ENCODE peak calls at places on chromosomes 4 and X, in nine cellular contexts. O, M, C, E, G, A, P, B and N are unnamed samples. For H3K36me3, the result is how much of the 10 kb centered on the place peaks cover.

GRCh38 chr4:77190053-77190452 is 33.0 kb downstream of the CCNG2 start:
- DNase-seq in O (no peak), M (no peak), P (peak), B (no peak), A (no peak), G (no peak), E (no peak), C (no peak), N (peak)

GRCh38 chrX:152915541-152916241 is 17.8 kb downstream of the ZNF185 start:
- DNase-seq in B (no peak), E (no peak), O (peak), G (no peak), C (no peak), M (no peak), A (no peak), P (peak), N (peak)

GRCh38 chr4:53651142-53651720 is 59.9 kb upstream of the LNX1 start:
- DNase-seq in G (no peak), P (no peak), O (peak), B (peak), A (peak), C (no peak), E (no peak), M (peak), N (no peak)

GRCh38 chr4:40289366-40290188 is 45.6 kb upstream of the CHRNA9 start:
- DNase-seq in A (no peak), O (peak), P (peak), M (no peak), G (no peak), B (no peak), E (peak), C (no peak), N (no peak)

GRCh38 chr4:85824166-85824945 is 349.4 kb downstream of the ARHGAP24 start:
- DNase-seq in B (no peak), P (no peak), G (no peak), M (no peak), E (no peak), A (no peak), O (no peak), C (no peak), N (no peak)

GRCh38 chrX:320126-320783 is 1.7 kb upstream of the GTPBP6 start:
- DNase-seq in A (peak), P (no peak), G (peak), E (peak), C (no peak), M (no peak), B (peak), O (no peak), N (no peak)

GRCh38 chr4:680931-681645 is 6.7 kb downstream of the MYL5 start:
- DNase-seq in O (no peak), G (peak), B (peak), E (peak), P (no peak), M (peak), C (no peak), A (peak), N (no peak)

GRCh38 chr4:100022792-100023222 is 72.7 kb upstream of the H2AZ1 start:
- DNase-seq in O (no peak), E (no peak), C (no peak), B (no peak), A (no peak), P (no peak), G (no peak), M (no peak), N (no peak)

GRCh38 chr4:3435684-3435956 is 6.1 kb upstream of the HGFAC start:
- DNase-seq in M (no peak), E (no peak), G (no peak), B (no peak), P (no peak), A (no peak), O (no peak), C (no peak), N (no peak)

GRCh38 chr4:3434891-3435683 is 6.7 kb upstream of the HGFAC start:
- DNase-seq in O (no peak), C (no peak), P (no peak), A (no peak), E (no peak), G (peak), M (peak), B (no peak), N (no peak)

GRCh38 chr4:3432381-3432790 is 9.4 kb upstream of the HGFAC start:
- DNase-seq in A (peak), C (no peak), O (no peak), G (no peak), M (peak), E (no peak), B (no peak), P (no peak), N (no peak)

GRCh38 chr4:3431446-3431993 is 10.2 kb upstream of the HGFAC start:
- DNase-seq in E (no peak), O (no peak), C (no peak), G (no peak), A (peak), P (no peak), B (no peak), M (peak), N (no peak)

GRCh38 chr4:3433138-3433869 is 8.5 kb upstream of the HGFAC start:
- DNase-seq in O (no peak), G (no peak), E (no peak), M (peak), P (no peak), C (no peak), A (peak), B (no peak), N (no peak)
- H3K36me3 ChIP-seq in O (under half), G (under half), E (under half), M (under half), P (under half), C (under half), A (under half), B (under half), N (under half)

GRCh38 chrX:11768039-11768438 is 10.0 kb downstream of the MSL3 start:
- DNase-seq in E (no peak), B (no peak), P (no peak), C (no peak), G (no peak), O (no peak), A (no peak), M (no peak), N (no peak)
- H3K36me3 ChIP-seq in E (half or more), B (under half), P (under half), C (under half), G (under half), O (under half), A (under half), M (half or more), N (under half)

DNA sequence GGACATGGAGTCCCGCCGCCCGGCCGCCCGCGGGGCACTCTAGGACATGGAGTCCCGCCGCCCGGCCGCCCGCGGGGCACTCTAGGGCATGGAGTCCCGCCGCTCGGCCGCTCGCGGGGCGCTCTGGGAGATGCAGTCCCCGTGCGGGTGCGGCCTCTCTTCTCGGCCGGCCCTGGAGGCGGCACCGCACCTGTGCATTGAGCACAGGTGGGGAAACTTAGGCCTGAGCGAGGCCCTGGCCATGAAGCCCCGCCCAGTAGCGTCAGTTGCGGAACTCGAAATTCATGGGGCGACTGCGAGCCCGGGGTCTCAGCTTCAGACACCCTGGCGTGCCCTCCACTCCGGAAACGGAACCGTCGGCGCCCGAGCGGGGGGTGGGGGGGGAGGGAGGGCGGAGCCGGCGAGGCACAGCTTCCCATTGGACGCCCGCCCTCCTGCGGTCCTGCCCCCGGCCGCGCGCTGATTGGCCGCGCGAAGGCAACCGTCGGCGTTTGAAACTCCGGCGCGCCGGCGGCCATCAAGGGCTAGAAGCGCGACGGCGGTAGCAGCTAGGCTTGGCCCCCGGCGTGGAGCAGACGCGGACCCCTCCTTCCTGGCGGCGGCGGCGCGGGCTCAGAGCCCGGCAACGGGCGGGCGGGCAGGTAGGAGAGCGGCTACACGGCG is at the start of the genes TACC3 and TMEM129:
- DNase-seq in M (peak), O (peak), B (peak), E (peak), P (peak), A (peak), C (peak), G (peak), N (peak)
- H3K36me3 ChIP-seq in M (under half), O (under half), B (under half), E (under half), P (under half), A (under half), C (under half), G (under half), N (under half)

DNA sequence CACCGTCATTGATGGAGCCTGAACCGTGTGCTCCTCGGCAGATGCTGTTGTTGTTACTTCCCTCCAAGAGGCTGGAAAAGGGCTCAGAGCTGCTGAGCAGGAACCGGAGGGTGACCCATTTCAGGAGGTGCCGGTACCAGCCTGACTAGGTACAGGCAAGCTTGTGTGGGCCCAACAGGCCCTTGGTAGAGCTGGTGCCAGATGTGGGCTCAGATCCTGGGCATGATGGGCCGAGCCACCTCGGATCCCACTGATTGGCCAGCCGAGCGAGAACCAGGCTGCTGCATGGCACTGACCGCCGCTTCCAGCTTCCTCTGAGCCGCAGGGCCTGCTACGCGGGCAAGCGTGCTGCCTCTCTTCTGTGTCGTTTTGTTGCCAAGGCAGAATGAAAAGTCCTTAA is 33.7 kb downstream of the NOP14 start:
- DNase-seq in E (no peak), O (no peak), B (peak), G (peak), C (no peak), A (peak), P (no peak), M (peak), N (no peak)
- H3K36me3 ChIP-seq in E (half or more), O (under half), B (under half), G (under half), C (under half), A (under half), P (half or more), M (half or more), N (under half)

GRCh38 chr4:47891928-47892327 is 22.5 kb downstream of the NFXL1 start:
- DNase-seq in B (no peak), A (no peak), E (no peak), C (no peak), M (no peak), P (no peak), O (no peak), G (no peak), N (no peak)
- H3K36me3 ChIP-seq in B (under half), A (under half), E (half or more), C (under half), M (half or more), P (under half), O (half or more), G (under half), N (under half)

GRCh38 chr4:129062580-129062979 is 30.8 kb downstream of the SCLT1 start:
- DNase-seq in E (no peak), B (no peak), G (no peak), A (no peak), C (no peak), M (no peak), O (no peak), P (no peak), N (no peak)
- H3K36me3 ChIP-seq in E (under half), B (under half), G (under half), A (under half), C (under half), M (under half), O (under half), P (under half), N (under half)

DNA sequence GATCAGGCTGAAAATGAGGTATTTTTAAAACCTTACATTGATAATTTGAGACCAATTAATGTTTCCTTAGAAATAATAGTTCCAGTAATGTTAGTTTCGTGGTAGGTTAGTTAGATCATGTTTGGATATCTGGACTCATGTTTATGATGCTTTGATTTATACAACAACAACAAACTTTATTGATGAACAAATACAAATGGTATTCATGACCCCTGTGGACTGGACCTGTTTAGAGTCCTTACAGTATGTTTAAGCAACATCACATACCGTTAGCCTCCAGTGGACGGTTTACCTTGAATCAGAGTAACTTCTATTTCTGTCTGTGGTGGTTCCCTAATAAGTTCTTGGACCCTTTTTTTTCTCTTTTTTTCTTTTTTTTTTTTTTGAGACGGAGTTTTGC is 18.0 kb downstream of the ZRSR2 start:
- DNase-seq in G (no peak), A (no peak), C (no peak), E (no peak), O (no peak), B (no peak), M (no peak), P (no peak), N (no peak)
- H3K36me3 ChIP-seq in G (under half), A (under half), C (under half), E (under half), O (under half), B (under half), M (half or more), P (under half), N (under half)

GRCh38 chr4:73161527-73162185 is 92.1 kb upstream of the COX18 start:
- DNase-seq in B (no peak), C (no peak), P (no peak), O (no peak), M (no peak), E (no peak), G (no peak), A (no peak), N (no peak)

GRCh38 chr4:73170518-73171198 is 87.9 kb downstream of the ANKRD17 start:
- DNase-seq in P (no peak), G (no peak), A (no peak), C (no peak), B (no peak), E (no peak), M (no peak), O (no peak), N (no peak)

GRCh38 chr4:73172166-73172565 is 86.4 kb downstream of the ANKRD17 start:
- DNase-seq in P (no peak), B (no peak), A (no peak), G (no peak), E (no peak), O (no peak), M (no peak), C (no peak), N (no peak)

DNA sequence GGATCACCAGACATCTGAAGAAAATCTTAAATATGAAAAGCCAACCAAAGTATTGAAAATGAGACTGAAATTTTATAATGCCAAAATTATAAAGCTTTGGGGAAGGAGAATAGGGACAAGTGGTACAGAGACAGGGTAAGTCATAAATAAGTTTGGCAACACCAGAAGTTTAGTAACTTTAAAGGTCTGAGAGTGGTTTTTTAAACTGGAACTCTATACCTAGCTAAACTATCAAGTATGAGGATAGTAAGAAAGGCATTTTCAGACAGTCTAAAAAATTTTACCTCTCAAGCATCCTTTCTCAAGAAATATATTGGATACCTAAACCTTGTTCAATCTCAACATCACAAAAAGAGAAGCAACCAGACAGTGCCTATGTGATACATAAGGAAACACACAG is 92.4 kb downstream of the ANKRD17 start:
- DNase-seq in B (no peak), A (no peak), G (no peak), E (no peak), M (no peak), P (no peak), C (no peak), O (no peak), N (no peak)
- H3K36me3 ChIP-seq in B (under half), A (under half), G (under half), E (half or more), M (half or more), P (under half), C (under half), O (under half), N (under half)

DNA sequence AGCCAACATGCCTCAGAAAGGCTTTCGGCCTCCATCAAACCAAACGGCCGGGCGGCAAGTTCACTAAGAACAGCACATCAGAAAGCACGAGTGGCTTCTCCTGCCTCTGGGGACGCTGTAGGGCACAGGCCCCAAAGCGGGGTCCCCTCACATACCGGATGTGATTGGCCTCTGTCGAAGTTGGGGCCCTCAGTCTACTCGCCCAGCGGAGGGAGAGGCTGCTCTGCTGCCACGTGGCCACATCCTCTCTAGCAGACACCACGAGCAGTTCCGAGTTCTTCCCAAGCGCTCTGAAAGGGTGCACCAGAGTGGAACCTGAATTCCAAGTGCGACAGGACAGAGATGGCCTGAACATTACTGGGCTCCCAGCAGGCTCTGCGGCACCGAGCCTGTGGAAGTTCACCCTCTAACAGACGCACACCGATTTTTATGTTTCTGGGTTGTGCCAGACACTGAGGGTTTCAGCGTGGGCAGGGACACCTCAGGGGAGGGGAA is 21.1 kb downstream of the NOP14 start:
- DNase-seq in A (peak), G (peak), B (no peak), C (no peak), M (no peak), P (no peak), E (no peak), O (no peak), N (no peak)
- H3K36me3 ChIP-seq in A (under half), G (under half), B (under half), C (under half), M (half or more), P (half or more), E (half or more), O (half or more), N (under half)